ENCODE peak calls at places on chromosomes 7 and 10, in nine cellular contexts. C is A549, N is PC-3, X is neural progenitor cell, O is stomach, L is cardiac muscle cell, Y is cardiac fibroblast, R is foreskin keratinocyte, S is HCT116. Z is an unnamed sample.

GRCh38 chr10:23442936-23443335 is 4.1 kb downstream of the OTUD1 start:
- DNase-seq in L (no peak), O (no peak), Y (peak), N (peak), R (no peak), X (no peak), S (no peak), C (no peak), Z (no peak)

GRCh38 chr7:96998333-96998732 is 7.0 kb upstream of the DLX6 start:
- DNase-seq in O (no peak), X (no peak), C (no peak), N (no peak), R (no peak), Y (no peak), L (no peak), S (no peak), Z (no peak)

GRCh38 chr10:92848037-92848440 is 281 bp upstream of the EXOC6 start:
- DNase-seq in C (peak), S (no peak), R (no peak), Y (no peak), L (no peak), X (no peak), O (no peak), N (no peak), Z (no peak)

GRCh38 chr7:103632972-103633371 is 187.0 kb upstream of the SLC26A5 start:
- DNase-seq in Y (peak), C (no peak), R (peak), N (peak), L (no peak), X (no peak), S (no peak), O (no peak), Z (peak)

GRCh38 chr7:5797716-5798115 is 16.3 kb upstream of the RNF216 start:
- DNase-seq in Y (no peak), O (no peak), C (no peak), R (no peak), S (no peak), N (no peak), X (no peak), L (no peak), Z (no peak)

GRCh38 chr10:85995791-85996190 is 370.8 kb downstream of the GRID1 start:
- DNase-seq in Y (peak), O (peak), N (peak), S (peak), C (peak), L (peak), R (peak), X (peak), Z (no peak)

GRCh38 chr10:110460111-110460809 is 37.4 kb upstream of the DUSP5 start:
- DNase-seq in Y (no peak), C (no peak), X (no peak), L (no peak), O (peak), S (no peak), N (peak), R (no peak), Z (no peak)

GRCh38 chr7:91567111-91568012 is 303.1 kb downstream of the FZD1 start:
- DNase-seq in Y (no peak), R (no peak), L (no peak), O (no peak), S (no peak), N (no peak), X (no peak), C (no peak), Z (no peak)

DNA sequence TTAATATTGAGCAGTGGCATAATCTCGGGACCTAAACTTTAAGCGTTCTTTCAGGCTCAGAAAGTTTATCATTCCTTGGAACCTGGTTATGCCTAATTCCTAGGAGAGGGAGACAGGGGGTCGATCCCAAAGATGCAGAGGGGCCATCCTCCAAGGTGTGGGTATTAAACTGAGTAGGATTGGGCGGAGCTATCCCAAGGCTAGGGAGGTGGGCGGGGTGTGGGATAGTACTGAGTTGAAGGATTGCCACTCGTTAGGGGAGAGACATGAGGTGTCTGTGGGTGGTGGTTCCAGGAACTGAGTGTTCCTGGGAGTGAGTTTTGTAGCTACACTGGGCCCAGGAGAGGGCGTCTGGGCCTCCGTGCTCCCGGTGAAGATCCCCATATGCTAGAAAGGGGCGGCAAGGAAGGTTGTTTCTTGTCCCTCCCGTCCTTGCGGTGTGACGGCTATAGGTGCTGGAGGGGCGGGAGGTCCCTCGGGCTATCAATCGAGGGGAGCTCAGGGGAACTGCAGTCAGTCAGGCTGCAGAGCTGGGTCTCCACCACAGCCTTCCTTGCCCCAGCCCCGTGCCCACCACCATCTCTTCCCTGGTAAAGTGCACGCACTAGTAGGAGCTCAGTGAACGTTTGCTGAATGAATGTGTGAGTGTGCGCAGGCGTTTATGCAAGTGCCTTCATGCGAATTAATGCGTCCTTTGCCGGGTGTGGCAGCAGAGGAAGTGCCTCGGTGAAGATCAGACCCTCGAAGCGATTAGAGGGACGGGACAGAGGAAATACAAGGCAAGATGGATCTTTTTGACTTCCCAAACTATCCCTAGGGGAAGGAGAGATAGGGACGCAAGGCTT is 3.0 kb upstream of the HMX2 start:
- DNase-seq in S (no peak), R (no peak), N (peak), Y (no peak), O (no peak), X (peak), L (no peak), C (no peak), Z (no peak)
- TF ChIP-seq CTCF in S (no peak), R (peak), N (peak), Y (no peak), O (no peak), X (peak), L (peak), C (no peak), Z (no peak)

DNA sequence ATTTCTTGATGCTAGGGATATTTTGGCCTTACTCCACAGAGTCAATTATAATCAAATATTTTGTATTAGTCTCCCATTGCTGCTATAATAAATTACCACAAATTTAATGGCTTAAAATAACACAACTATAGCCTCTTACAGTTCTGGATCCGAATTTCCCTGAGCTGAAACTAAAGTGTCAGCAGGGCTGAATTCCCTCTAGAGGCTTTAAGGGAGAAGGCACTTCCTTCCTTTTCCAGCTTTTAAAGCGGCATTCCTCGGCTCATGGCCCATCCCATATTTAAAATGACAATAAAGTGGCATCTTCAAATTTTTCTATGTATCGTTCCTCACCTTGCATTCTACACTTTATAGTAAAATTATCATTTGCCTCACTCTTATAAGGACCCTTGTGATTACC is 421.4 kb upstream of the ZWINT start:
- DNase-seq in C (no peak), N (no peak), X (peak), R (no peak), Y (no peak), O (no peak), L (peak), S (no peak), Z (no peak)
- TF ChIP-seq CTCF in C (no peak), N (peak), X (peak), R (no peak), Y (no peak), O (no peak), L (no peak), S (no peak), Z (no peak)

DNA sequence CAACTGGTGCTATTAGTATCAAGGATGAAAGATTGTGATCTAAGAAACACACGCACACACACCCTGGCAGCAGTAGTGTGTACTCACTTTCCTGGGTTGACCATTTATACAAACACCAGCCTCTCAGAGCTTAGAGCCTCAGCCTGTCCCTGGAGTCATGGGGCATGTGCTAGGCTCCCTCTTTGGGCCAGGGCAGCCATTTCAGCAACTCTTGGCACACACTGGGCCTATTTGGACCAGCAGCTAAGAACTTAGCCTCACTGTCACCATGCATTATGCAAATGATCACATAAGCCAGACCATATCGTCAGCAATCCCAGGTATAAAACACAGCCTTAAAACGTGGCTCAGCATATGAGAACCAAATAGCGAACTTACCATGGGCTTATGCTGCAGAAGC is 51.3 kb downstream of the GLI3 start:
- DNase-seq in C (no peak), O (no peak), N (no peak), L (no peak), X (no peak), Y (no peak), S (no peak), R (no peak), Z (no peak)
- TF ChIP-seq CTCF in C (no peak), O (no peak), N (no peak), L (no peak), X (no peak), Y (no peak), S (no peak), R (no peak), Z (no peak)

GRCh38 chr10:102632394-102633062 is 11.8 kb upstream of the TRIM8 start:
- DNase-seq in O (no peak), X (no peak), S (no peak), C (no peak), R (no peak), L (peak), Y (peak), N (no peak), Z (no peak)
- TF ChIP-seq CTCF in O (no peak), X (no peak), S (no peak), C (no peak), R (no peak), L (peak), Y (no peak), N (no peak), Z (no peak)